ENCODE peak calls at places on chromosomes 12 and 14, in ten cellular contexts. H is CD4-positive, CD25-positive, alpha-beta regulatory T cell; D is naive thymus-derived CD4-positive, alpha-beta T cell; U is neuronal stem cell; M is HCT116; Q is lung; G is cardiac muscle cell; W is OCI-LY7; Y is IMR-90; X is PC-9. K is an unnamed sample.
A peak's percentile ranks its signal among the peaks of the same experiment; 100 is the strongest.

GRCh38 chr12:21353948-21354347 is 18.8 kb upstream of the IAPP start:
- DNase-seq in Q (no peak), U (no peak), M (no peak), W (no peak), Y (no peak), H (no peak), D (no peak), G (no peak), X (no peak), K (no peak)

GRCh38 chr14:64465856-64466554 is 706 bp downstream of the AKAP5 start:
- DNase-seq in W (no peak), H (no peak), X (no peak), M (no peak), U (peak; percentile 56), Y (peak; percentile 61), G (peak; percentile 69), Q (no peak), D (no peak), K (peak; percentile 25)

GRCh38 chr12:112839386-112839972 is 47.9 kb downstream of the RPH3A start:
- DNase-seq in G (peak; percentile 31), H (no peak), X (peak; percentile 85), U (no peak), W (no peak), Y (peak; percentile 47), M (no peak), Q (no peak), D (no peak), K (no peak)

GRCh38 chr14:94392510-94392935 is 4.1 kb upstream of the SERPINA1 start:
- DNase-seq in D (no peak), G (no peak), M (no peak), U (no peak), H (no peak), Y (peak; percentile 65), W (no peak), Q (peak; percentile 75), X (no peak), K (no peak)

GRCh38 chr12:10672231-10672868 is 1.5 kb downstream of the STYK1 start:
- DNase-seq in M (no peak), H (no peak), D (no peak), Y (no peak), X (peak; percentile 42), U (no peak), Q (no peak), G (no peak), W (no peak), K (no peak)

GRCh38 chr14:37246427-37246829 is 48.7 kb downstream of the MIPOL1 start:
- DNase-seq in U (peak; percentile 35), H (no peak), D (no peak), G (peak; percentile 53), Q (no peak), X (peak; percentile 59), M (peak; percentile 39), Y (peak; percentile 63), W (peak; percentile 50), K (no peak)

GRCh38 chr14:53180272-53181221 is 27.4 kb upstream of the DDHD1 start:
- DNase-seq in X (no peak), W (peak; percentile 7), Q (no peak), G (peak; percentile 32), D (peak; percentile 35), U (peak; percentile 21), M (peak; percentile 76), H (peak; percentile 18), Y (peak; percentile 32), K (no peak)

GRCh38 chr14:61749867-61750266 is 12.4 kb upstream of the SNAPC1 start:
- DNase-seq in Q (no peak), U (no peak), X (peak; percentile 78), D (no peak), G (peak; percentile 60), Y (no peak), W (no peak), H (no peak), M (no peak), K (no peak)

GRCh38 chr14:37145395-37145794 is 27.0 kb downstream of the SLC25A21 start:
- DNase-seq in M (no peak), Q (no peak), D (no peak), H (no peak), G (no peak), U (no peak), X (no peak), W (no peak), Y (peak; percentile 13), K (no peak)

GRCh38 chr12:50482566-50482965 is 22.2 kb upstream of the DIP2B start:
- DNase-seq in U (no peak), W (no peak), Y (peak; percentile 29), D (no peak), G (no peak), M (no peak), X (no peak), H (no peak), Q (no peak), K (no peak)

GRCh38 chr12:28578361-28578760 is 388.1 kb downstream of the CCDC91 start:
- DNase-seq in U (no peak), X (no peak), Q (no peak), W (no peak), D (no peak), G (no peak), H (no peak), M (no peak), Y (no peak), K (no peak)

GRCh38 chr14:69644814-69645213 is 33.4 kb downstream of the SUSD6 start:
- DNase-seq in U (no peak), X (no peak), M (no peak), D (no peak), H (no peak), Y (no peak), G (no peak), W (no peak), Q (no peak), K (no peak)

GRCh38 chr14:69647216-69647615 is 35.8 kb downstream of the SUSD6 start:
- DNase-seq in W (no peak), Q (no peak), X (peak; percentile 28), M (no peak), D (no peak), Y (peak; percentile 43), G (no peak), U (no peak), H (no peak), K (no peak)

GRCh38 chr14:69640931-69641330 is 29.5 kb downstream of the SUSD6 start:
- DNase-seq in G (no peak), Q (no peak), H (no peak), W (no peak), D (no peak), U (no peak), X (peak; percentile 19), Y (no peak), M (no peak), K (no peak)

GRCh38 chr14:69648480-69649414 is 37.4 kb downstream of the SUSD6 start:
- DNase-seq in U (no peak), X (peak; percentile 34), D (no peak), M (no peak), G (peak; percentile 29), Y (peak; percentile 93), W (peak; percentile 50), Q (no peak), H (no peak), K (no peak)

GRCh38 chr14:69643430-69644200 is 32.2 kb downstream of the SUSD6 start:
- DNase-seq in U (no peak), X (peak; percentile 98), Y (peak; percentile 84), W (no peak), H (no peak), G (no peak), Q (peak; percentile 74), M (peak; percentile 75), D (peak; percentile 45), K (no peak)
- H3K9me3 ChIP-seq in U (peaks cover 39% of the 10 kb centered on the region), X (peaks cover 12% of the 10 kb centered on the region), Y (no peaks in the 10 kb centered on the region), W (peaks cover 48% of the 10 kb centered on the region), H (peaks cover 7% of the 10 kb centered on the region), G (no peaks in the 10 kb centered on the region), Q (no peaks in the 10 kb centered on the region), M (no peaks in the 10 kb centered on the region), D (no peaks in the 10 kb centered on the region), K (no peaks in the 10 kb centered on the region)

DNA sequence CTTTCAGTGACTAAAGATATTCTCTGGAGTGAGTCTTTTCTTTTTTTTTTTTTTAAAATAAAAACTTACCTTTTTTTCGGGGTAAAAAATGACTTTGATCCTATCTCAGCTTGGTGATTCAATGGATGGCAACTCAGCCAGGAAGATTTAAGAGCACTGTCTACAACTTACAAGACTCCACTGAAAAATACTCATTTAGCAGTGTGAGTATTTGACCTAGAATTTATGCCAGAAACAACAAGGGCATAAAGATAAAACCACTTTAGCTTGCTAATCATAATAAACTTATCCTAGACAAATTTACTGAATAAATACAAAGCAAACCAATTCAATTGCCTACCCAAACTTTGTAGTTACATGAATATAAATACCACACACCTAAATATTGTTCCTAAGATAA is 446.6 kb downstream of the RPS29 start:
- DNase-seq in W (no peak), D (no peak), X (no peak), M (no peak), Y (no peak), H (no peak), G (no peak), U (no peak), Q (no peak), K (no peak)
- H3K27ac ChIP-seq in W (no peak overlapping the region), D (no peak overlapping the region), X (no peak overlapping the region), M (no peak overlapping the region), Y (no peak overlapping the region), H (no peak overlapping the region), G (no peak overlapping the region), U (no peak overlapping the region), Q (no peak overlapping the region), K (no peak overlapping the region)

GRCh38 chr12:73083736-73084135 is 811.6 kb downstream of the TRHDE start:
- DNase-seq in M (no peak), Q (no peak), W (no peak), G (no peak), D (no peak), H (no peak), U (no peak), X (no peak), Y (no peak), K (no peak)
- H3K9me3 ChIP-seq in M (no peaks in the 10 kb centered on the region), Q (no peaks in the 10 kb centered on the region), W (no peaks in the 10 kb centered on the region), G (no peaks in the 10 kb centered on the region), D (no peaks in the 10 kb centered on the region), H (no peaks in the 10 kb centered on the region), U (no peaks in the 10 kb centered on the region), X (peaks cover 3% of the 10 kb centered on the region), Y (peaks cover 9% of the 10 kb centered on the region), K (no peaks in the 10 kb centered on the region)

GRCh38 chr12:123143753-123144461 is 7.0 kb downstream of the PITPNM2 start:
- DNase-seq in D (no peak), Q (no peak), M (no peak), W (no peak), H (no peak), U (no peak), Y (no peak), X (no peak), G (no peak), K (no peak)
- H3K27ac ChIP-seq in D (no peak overlapping the region), Q (no peak overlapping the region), M (peak overlapping the region; percentile 34), W (no peak overlapping the region), H (no peak overlapping the region), U (no peak overlapping the region), Y (no peak overlapping the region), X (peak overlapping the region; percentile 81), G (no peak overlapping the region), K (no peak overlapping the region)